ENCODE peak calls at places on chromosome 1, in five cellular contexts. F, G, H, X and W are unnamed samples.
A peak's percentile ranks its signal among the peaks of the same experiment; 100 is the strongest.

GRCh38 chr1:197781998-197782718 is 6.9 kb upstream of the DENND1B start:
- DNase-seq in F (no peak), G (no peak), H (no peak), X (no peak), W (no peak)

GRCh38 chr1:193156117-193156825 is 30.1 kb downstream of the B3GALT2 start:
- DNase-seq in F (no peak), G (no peak), H (no peak), X (no peak), W (no peak)

GRCh38 chr1:21816602-21817302 is 4.7 kb downstream of the LDLRAD2 start:
- DNase-seq in F (no peak), G (no peak), H (no peak), X (no peak), W (no peak)

GRCh38 chr1:76080552-76081093 is 6.1 kb downstream of the ST6GALNAC3 start:
- DNase-seq in F (no peak), G (no peak), H (no peak), X (no peak), W (no peak)

GRCh38 chr1:53410100-53410541 is 49.1 kb upstream of the DMRTB1 start:
- DNase-seq in F (no peak), G (no peak), H (no peak), X (no peak), W (no peak)

GRCh38 chr1:1567152-1567830 is 7.4 kb downstream of the SSU72 start:
- DNase-seq in F (no peak), G (no peak), H (no peak), X (no peak), W (no peak)

GRCh38 chr1:224067621-224068457 is 46.1 kb upstream of the FBXO28 start:
- DNase-seq in F (no peak), G (no peak), H (no peak), X (no peak), W (no peak)

GRCh38 chr1:204190212-204191211 is 5.8 kb downstream of the KISS1 start:
- DNase-seq in F (peak; percentile 77), G (peak; percentile 51), H (no peak), X (peak; percentile 32), W (no peak)

GRCh38 chr1:44962729-44963128 is 23.7 kb downstream of the EIF2B3 start:
- DNase-seq in F (no peak), G (no peak), H (no peak), X (no peak), W (no peak)

GRCh38 chr1:111147948-111148347 is 7.9 kb downstream of the CEPT1 start:
- DNase-seq in F (no peak), G (no peak), H (no peak), X (no peak), W (no peak)

GRCh38 chr1:147781056-147781471 is 20.7 kb upstream of the GJA5 start:
- DNase-seq in F (no peak), G (no peak), H (peak; percentile 27), X (no peak), W (no peak)

GRCh38 chr1:201916649-201917249 is 28.1 kb downstream of the SHISA4 start:
- DNase-seq in F (no peak), G (peak; percentile 76), H (no peak), X (peak; percentile 72), W (peak; percentile 94)

GRCh38 chr1:42684139-42684538 is 1.9 kb downstream of the YBX1 start:
- DNase-seq in F (no peak), G (no peak), H (no peak), X (no peak), W (no peak)

DNA sequence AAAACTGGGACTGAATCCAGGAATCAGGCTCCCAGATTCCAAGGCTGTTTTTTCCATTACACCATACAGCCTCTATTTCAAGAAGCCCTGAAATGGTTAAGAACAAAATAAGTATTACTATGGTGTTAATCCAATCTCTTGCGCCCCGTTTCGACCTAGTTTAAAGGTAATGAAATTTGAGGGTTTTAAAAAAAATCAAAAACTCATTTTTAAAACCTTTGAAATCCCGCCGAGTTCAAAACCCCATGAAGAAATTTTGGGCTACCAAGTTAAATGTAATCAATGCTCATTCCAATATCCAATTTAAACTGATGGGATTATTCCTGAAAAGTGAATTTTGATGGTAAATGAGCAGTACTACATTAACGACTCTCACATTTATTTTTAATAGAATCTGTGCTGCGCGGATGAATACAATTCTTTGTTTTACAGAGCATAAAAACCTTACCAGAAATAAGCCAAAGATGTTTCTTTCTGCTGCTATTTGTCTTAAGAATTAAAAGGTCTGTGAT is 767 bp upstream of the EGLN1 start:
- DNase-seq in F (no peak), G (no peak), H (no peak), X (no peak), W (no peak)
- H3K4me1 ChIP-seq in F (no peaks in the 10 kb centered on the region), G (peaks cover 7% of the 10 kb centered on the region), H (peaks cover 12% of the 10 kb centered on the region), X (peaks cover 16% of the 10 kb centered on the region), W (no peaks in the 10 kb centered on the region)

DNA sequence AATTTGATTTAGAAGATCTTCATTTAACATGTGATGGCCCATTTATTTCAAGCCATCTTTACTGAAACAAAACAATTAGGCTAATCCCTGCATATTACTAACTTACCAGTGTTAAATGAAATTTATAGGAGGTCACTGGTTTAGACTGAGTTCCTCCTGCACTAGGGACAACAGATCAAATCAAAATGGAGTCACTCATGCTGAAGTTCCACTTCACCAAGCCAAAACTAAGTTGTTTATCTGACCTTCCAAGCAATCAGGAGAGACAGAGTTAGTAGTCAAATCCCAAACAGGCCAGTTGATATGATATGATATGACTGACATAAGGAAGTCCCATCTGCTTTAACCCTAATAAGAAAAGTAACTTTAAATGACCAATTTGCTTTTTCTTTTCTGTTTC is 4.8 kb downstream of the LYST start:
- DNase-seq in F (no peak), G (no peak), H (no peak), X (no peak), W (no peak)
- H3K4me1 ChIP-seq in F (no peaks in the 10 kb centered on the region), G (peaks cover 7% of the 10 kb centered on the region), H (no peaks in the 10 kb centered on the region), X (peaks cover 7% of the 10 kb centered on the region), W (no peaks in the 10 kb centered on the region)

GRCh38 chr1:234731371-234732085 is 121.5 kb upstream of the IRF2BP2 start:
- DNase-seq in F (no peak), G (no peak), H (no peak), X (no peak), W (no peak)

GRCh38 chr1:234730542-234731370 is 120.8 kb upstream of the IRF2BP2 start:
- DNase-seq in F (no peak), G (no peak), H (no peak), X (peak; percentile 59), W (no peak)

GRCh38 chr1:234732671-234733390 is 122.9 kb upstream of the IRF2BP2 start:
- DNase-seq in F (no peak), G (no peak), H (no peak), X (no peak), W (no peak)

GRCh38 chr1:234733427-234733826 is 123.4 kb upstream of the IRF2BP2 start:
- DNase-seq in F (no peak), G (no peak), H (no peak), X (no peak), W (no peak)

DNA sequence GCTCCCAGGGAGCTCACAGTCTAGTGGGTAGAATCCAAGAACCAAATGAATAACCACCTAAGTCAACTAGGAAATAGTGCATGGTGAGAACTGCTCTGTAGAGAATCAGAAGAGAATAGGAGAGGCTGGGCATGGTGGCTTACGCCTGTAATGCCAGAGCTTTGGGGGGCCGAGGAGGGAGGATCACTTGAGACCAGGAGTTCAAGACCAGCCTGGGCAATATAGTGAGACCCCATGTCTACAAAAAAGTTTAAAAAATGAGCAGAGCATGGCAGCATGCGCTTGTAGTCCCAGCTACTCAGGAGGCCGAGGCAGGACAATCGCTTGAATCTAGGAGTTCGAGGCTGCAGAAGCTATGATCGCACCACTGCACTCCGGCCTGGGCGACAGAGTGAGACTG is 122.3 kb upstream of the IRF2BP2 start:
- DNase-seq in F (no peak), G (no peak), H (no peak), X (no peak), W (no peak)
- H3K4me1 ChIP-seq in F (peaks cover 4% of the 10 kb centered on the region), G (peaks cover 10% of the 10 kb centered on the region), H (peaks cover 20% of the 10 kb centered on the region), X (peaks cover 44% of the 10 kb centered on the region), W (no peaks in the 10 kb centered on the region)

GRCh38 chr1:191839891-191840290 is 318.4 kb upstream of the RGS18 start:
- DNase-seq in F (no peak), G (no peak), H (no peak), X (no peak), W (no peak)
- H3K4me1 ChIP-seq in F (no peaks in the 10 kb centered on the region), G (no peaks in the 10 kb centered on the region), H (no peaks in the 10 kb centered on the region), X (no peaks in the 10 kb centered on the region), W (no peaks in the 10 kb centered on the region)

DNA sequence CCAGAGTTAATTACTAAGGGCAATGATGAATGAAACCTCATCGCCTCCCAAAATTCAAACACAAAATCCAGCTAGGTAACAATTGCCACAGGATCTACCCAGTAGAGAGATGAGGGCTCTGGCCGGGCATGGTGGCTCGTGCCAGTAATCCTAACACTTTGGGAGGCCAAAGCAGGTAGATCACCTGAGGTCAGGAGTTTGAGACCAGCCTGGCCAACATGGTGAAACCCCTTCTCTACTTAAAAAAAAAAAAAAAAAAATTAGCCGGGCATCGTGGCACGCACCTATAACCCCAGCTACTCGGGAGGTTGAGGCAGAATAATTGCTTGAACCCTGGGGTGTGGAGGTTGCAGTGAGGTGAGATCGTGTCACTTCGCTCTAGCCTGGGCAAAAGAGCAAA is 15.8 kb downstream of the CD2 start:
- DNase-seq in F (no peak), G (no peak), H (no peak), X (no peak), W (no peak)
- H3K4me1 ChIP-seq in F (no peaks in the 10 kb centered on the region), G (no peaks in the 10 kb centered on the region), H (no peaks in the 10 kb centered on the region), X (no peaks in the 10 kb centered on the region), W (no peaks in the 10 kb centered on the region)

DNA sequence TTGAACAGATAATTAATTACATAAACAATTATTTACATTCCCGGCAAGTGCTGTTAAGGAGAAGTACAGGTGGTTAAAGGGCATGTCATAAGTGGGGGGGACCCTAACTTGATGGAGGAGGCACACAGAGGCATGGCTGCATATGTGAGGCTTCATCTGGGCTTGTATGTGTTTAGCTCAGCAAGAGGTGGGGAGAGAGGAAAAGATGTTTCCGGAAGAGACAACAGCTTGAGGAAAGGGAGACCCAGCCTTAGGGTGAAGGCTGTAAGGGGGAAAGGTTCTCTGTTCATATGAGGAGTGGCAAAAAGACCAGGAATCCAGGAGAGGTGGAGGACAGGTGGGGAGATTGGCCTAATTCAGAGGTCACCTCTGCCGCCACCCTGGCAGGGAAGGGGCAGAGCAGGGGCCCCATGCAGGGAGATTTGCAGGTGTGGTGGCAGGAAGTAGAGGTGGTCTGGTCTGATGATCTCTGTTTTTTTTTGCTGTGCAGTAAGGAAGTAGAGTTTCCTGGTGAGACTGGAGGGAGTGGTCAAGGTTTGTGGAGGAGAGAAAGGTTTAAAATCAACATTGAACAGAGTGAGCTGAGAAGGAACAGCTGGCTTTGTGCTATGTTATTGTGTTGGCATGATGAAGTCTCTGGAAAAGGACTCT is 9.0 kb downstream of the TRAF5 start:
- DNase-seq in F (peak; percentile 22), G (no peak), H (no peak), X (no peak), W (no peak)
- H3K4me1 ChIP-seq in F (peaks cover 12% of the 10 kb centered on the region), G (peaks cover 4% of the 10 kb centered on the region), H (no peaks in the 10 kb centered on the region), X (peaks cover 17% of the 10 kb centered on the region), W (peaks cover 15% of the 10 kb centered on the region)